ENCODE peak calls at places on chromosomes 5 and 9, in seven cellular contexts. K is adrenal gland, V is fibroblast of mammary gland, W is SJSA1, R is astrocyte of the spinal cord, C is thoracic aorta, D is GM23338. N is an unnamed sample.

GRCh38 chr5:179795049-179795862 is 1.5 kb downstream of the LTC4S start:
- DNase-seq in W (peak), K (no peak), R (no peak), D (peak), C (no peak), V (no peak), N (no peak)

GRCh38 chr9:72464819-72465218 is 56.6 kb upstream of the TMC1 start:
- DNase-seq in V (no peak), D (no peak), W (no peak), C (no peak), K (no peak), R (no peak), N (no peak)

GRCh38 chr5:40356248-40356647 is 323.5 kb upstream of the PTGER4 start:
- DNase-seq in K (no peak), R (no peak), C (no peak), D (no peak), W (no peak), V (no peak), N (no peak)

GRCh38 chr5:19978466-19978865 is 9.5 kb downstream of the CDH18 start:
- DNase-seq in V (no peak), R (no peak), C (no peak), K (no peak), W (no peak), D (no peak), N (no peak)

GRCh38 chr9:129406278-129407225 is 214.3 kb downstream of the C9orf50 start:
- DNase-seq in W (no peak), K (no peak), C (no peak), V (no peak), D (peak), R (no peak), N (no peak)

GRCh38 chr5:113230711-113231652 is 203.8 kb downstream of the TSSK1B start:
- DNase-seq in K (no peak), D (peak), W (no peak), V (peak), R (no peak), C (no peak), N (no peak)

GRCh38 chr9:137435980-137436760 is 5.0 kb downstream of the ENTPD8 start:
- DNase-seq in W (peak), V (peak), R (peak), C (no peak), K (peak), D (no peak), N (peak)

GRCh38 chr5:66744040-66744439 is 147.8 kb downstream of the MAST4 start:
- DNase-seq in C (no peak), D (no peak), R (peak), K (peak), V (peak), W (no peak), N (no peak)

GRCh38 chr5:142644127-142644526 is 41.8 kb downstream of the FGF1 start:
- DNase-seq in R (no peak), D (no peak), W (no peak), C (no peak), V (peak), K (no peak), N (no peak)

GRCh38 chr9:12667892-12668291 is 25.3 kb upstream of the TYRP1 start:
- DNase-seq in K (no peak), V (no peak), C (no peak), R (no peak), D (no peak), W (no peak), N (no peak)

GRCh38 chr9:136954270-136955083 is 2.4 kb downstream of the LCN12 start:
- DNase-seq in V (no peak), K (no peak), W (no peak), C (no peak), R (no peak), D (no peak), N (no peak)

GRCh38 chr5:123819818-123820217 is 307.8 kb downstream of the CSNK1G3 start:
- DNase-seq in W (no peak), V (peak), C (no peak), D (no peak), K (no peak), R (peak), N (no peak)

GRCh38 chr5:56668996-56669395 is 146.4 kb upstream of the MAP3K1 start:
- DNase-seq in K (no peak), R (no peak), D (no peak), W (no peak), V (no peak), C (no peak), N (no peak)

GRCh38 chr5:113487779-113488644 is at the start of gene MCC:
- DNase-seq in D (peak), V (peak), C (no peak), R (peak), W (peak), K (peak), N (peak)

GRCh38 chr9:124972241-124972770 is 31.4 kb upstream of the GOLGA1 start:
- DNase-seq in R (no peak), K (no peak), W (no peak), D (no peak), V (no peak), C (no peak), N (no peak)

GRCh38 chr5:93596676-93597441 is 13.8 kb downstream of the NR2F1 start:
- DNase-seq in C (no peak), K (no peak), R (peak), V (no peak), D (peak), W (no peak), N (no peak)

GRCh38 chr5:29796018-29796417 is 1397.5 kb upstream of the CDH6 start:
- DNase-seq in D (no peak), K (no peak), W (no peak), R (no peak), V (no peak), C (no peak), N (no peak)

GRCh38 chr5:43065384-43066230 is 25.5 kb upstream of the ANXA2R start:
- DNase-seq in R (peak), D (peak), V (peak), W (peak), K (peak), C (no peak), N (peak)

GRCh38 chr5:132420706-132421272 is 51.3 kb downstream of the SLC22A5 start:
- DNase-seq in C (no peak), D (no peak), R (no peak), K (no peak), W (no peak), V (no peak), N (no peak)

DNA sequence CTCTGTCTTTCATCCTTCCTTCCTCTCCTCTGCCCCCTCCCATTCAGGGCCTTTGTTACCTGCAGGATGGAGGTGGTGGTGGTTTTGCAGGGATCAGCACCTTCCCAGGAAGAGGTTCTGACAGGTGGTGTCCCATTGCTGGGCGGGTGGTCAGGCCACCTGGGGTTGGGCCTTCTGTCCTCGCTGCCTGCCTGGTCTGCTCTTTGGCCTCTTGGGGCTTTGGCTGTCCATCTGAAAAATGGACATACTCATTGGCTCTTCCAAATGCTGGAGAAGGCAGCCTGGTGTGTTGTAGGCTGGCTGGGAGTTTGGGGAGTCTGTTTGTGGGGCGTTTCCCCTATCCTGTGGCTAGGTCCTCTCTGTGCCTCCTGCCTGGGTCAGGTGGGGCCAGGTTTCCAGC is 4.3 kb downstream of the RXRA start:
- DNase-seq in V (no peak), R (no peak), W (no peak), D (no peak), K (no peak), C (no peak), N (no peak)
- H3K4me3 ChIP-seq in V (no peak), R (no peak), W (no peak), D (no peak), K (no peak), C (no peak), N (peak)

DNA sequence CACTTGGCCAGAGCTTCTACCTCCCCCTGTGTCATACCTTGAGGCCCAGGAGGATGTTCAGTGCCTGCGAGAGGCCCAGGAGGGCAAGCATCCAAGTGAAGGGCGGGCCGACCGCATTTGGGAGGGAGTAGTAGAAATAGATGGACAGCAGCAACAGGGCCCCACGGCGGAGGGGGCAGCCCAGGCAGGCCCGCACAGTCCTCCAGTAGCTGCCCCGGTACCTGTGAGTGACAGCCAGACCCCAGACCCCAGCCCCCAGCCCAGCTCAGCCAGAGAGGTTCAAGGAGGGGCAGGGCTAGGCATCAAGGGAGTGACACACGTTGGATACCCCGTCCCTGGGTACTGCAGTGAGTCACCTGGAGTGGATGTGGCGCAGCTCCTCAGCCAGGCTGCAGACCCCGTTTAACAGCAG is 1.4 kb downstream of the STING1 start:
- DNase-seq in D (no peak), K (no peak), R (no peak), V (no peak), C (no peak), W (no peak), N (no peak)
- H3K4me3 ChIP-seq in D (no peak), K (no peak), R (peak), V (peak), C (peak), W (peak), N (peak)

DNA sequence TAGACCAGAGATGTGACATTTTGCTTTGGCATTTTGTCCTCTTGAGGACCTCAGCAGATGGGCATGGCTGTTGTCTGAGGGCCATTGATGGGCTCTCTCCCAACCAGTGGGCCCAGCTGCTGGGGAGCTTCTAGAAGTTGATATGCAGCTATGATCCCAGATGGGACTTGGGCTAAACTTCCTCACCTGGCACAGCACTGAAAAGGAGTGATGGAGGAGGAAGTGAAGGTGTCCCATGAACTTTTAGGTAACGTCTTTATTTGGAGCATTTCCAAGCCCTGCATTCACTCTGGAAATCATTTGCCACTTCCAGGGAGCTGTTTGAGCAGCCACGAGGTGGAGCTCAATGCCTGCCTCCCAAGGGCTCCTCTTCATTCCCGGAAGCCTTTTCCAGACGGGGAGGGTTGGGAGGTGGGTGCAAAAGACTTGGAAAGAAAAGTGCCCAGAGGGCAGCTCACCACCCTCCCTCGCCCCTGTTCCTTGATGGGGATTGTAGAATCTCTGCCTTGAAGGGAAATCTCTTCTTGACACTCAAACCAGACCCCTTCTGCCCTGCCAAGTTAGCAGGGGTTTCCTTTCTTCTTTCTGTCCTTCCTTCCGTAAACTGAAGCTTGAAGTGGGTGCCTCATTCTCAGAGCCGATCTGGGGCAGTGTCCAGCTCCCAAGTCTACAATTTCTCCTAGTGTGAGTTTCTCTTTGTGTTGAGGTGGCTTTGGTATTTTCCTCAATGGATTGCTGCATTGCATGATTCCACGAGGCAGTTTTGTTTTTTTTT is 18.1 kb upstream of the NEUROG1 start:
- DNase-seq in D (peak), W (no peak), K (no peak), V (peak), C (no peak), R (no peak), N (no peak)
- H3K4me3 ChIP-seq in D (no peak), W (no peak), K (no peak), V (no peak), C (no peak), R (no peak), N (no peak)

GRCh38 chr9:13863112-13863511 is 450.8 kb downstream of the NFIB start:
- DNase-seq in D (no peak), K (peak), C (peak), W (no peak), R (no peak), V (peak), N (peak)
- H3K4me3 ChIP-seq in D (no peak), K (no peak), C (no peak), W (no peak), R (no peak), V (no peak), N (no peak)

GRCh38 chr5:77461287-77461686 is 30.8 kb downstream of the WDR41 start:
- DNase-seq in C (no peak), K (no peak), V (no peak), R (no peak), D (no peak), W (no peak), N (no peak)
- H3K4me3 ChIP-seq in C (no peak), K (no peak), V (no peak), R (no peak), D (no peak), W (no peak), N (no peak)

GRCh38 chr5:139278540-139279274 is 14.8 kb upstream of the MATR3 start:
- DNase-seq in D (no peak), K (no peak), C (no peak), W (no peak), R (no peak), V (no peak), N (no peak)

GRCh38 chr5:139273572-139274264 is 19.8 kb upstream of the MATR3 start:
- DNase-seq in K (peak), W (peak), V (peak), D (peak), R (peak), C (peak), N (peak)

GRCh38 chr5:139277171-139277570 is 16.4 kb upstream of the MATR3 start:
- DNase-seq in W (no peak), K (no peak), V (no peak), D (no peak), R (no peak), C (no peak), N (no peak)

GRCh38 chr5:139275536-139276297 is 17.8 kb upstream of the MATR3 start:
- DNase-seq in K (no peak), W (no peak), V (no peak), C (no peak), D (no peak), R (no peak), N (no peak)

DNA sequence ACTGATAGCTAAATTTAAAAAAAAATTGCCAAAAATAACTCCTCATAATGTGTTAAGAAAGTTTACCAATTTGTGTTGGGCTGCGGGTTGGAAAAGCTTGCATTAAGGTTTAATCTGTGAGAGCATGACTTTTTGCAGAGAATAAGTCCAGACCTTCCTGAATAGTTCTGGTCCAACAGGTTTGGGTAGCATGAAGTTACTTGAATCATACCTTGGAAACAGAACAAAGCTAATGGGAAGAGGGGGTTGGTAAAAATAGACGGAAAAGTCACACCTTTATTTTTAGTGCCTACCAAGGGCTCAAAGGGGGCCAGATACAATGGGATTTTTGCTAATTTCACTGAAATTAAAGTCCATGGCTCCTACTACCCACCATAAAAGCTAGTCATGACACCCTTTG is 17.1 kb upstream of the MATR3 start:
- DNase-seq in V (no peak), R (no peak), C (no peak), W (no peak), D (no peak), K (no peak), N (no peak)
- H3K4me3 ChIP-seq in V (peak), R (no peak), C (no peak), W (no peak), D (peak), K (no peak), N (no peak)

GRCh38 chr9:110047232-110047954 is 160.6 kb downstream of the C9orf152 start:
- DNase-seq in W (no peak), D (peak), C (no peak), R (no peak), V (no peak), K (no peak), N (no peak)
- H3K4me3 ChIP-seq in W (no peak), D (peak), C (peak), R (peak), V (no peak), K (no peak), N (peak)

N was measured in gastrocnemius medialis.